ENCODE peak calls at places on chromosomes 7 and 10, in five cellular contexts. Q, Z, Y, J and F are unnamed samples.

GRCh38 chr10:122541541-122542002 is 19.0 kb upstream of the DMBT1 start:
- DNase-seq in Q (no peak), Z (no peak), Y (no peak), J (no peak), F (no peak)

GRCh38 chr10:123798856-123799255 is 92.8 kb downstream of the CPXM2 start:
- DNase-seq in Q (no peak), Z (peak; percentile 48), Y (no peak), J (no peak), F (no peak)

GRCh38 chr10:5608608-5609270 is 57.7 kb downstream of the ASB13 start:
- DNase-seq in Q (no peak), Z (peak; percentile 76), Y (no peak), J (no peak), F (no peak)

GRCh38 chr10:14386202-14386593 is 55.5 kb upstream of the FRMD4A start:
- DNase-seq in Q (no peak), Z (peak; percentile 88), Y (no peak), J (no peak), F (no peak)

GRCh38 chr7:155941688-155942087 is 129.4 kb upstream of the SHH start:
- DNase-seq in Q (no peak), Z (no peak), Y (no peak), J (no peak), F (no peak)

GRCh38 chr7:74684921-74685320 is 27.4 kb downstream of the GTF2I start:
- DNase-seq in Q (no peak), Z (no peak), Y (no peak), J (no peak), F (no peak)

GRCh38 chr7:8389898-8390642 is 43.3 kb upstream of the NXPH1 start:
- DNase-seq in Q (peak; percentile 39), Z (no peak), Y (no peak), J (peak; percentile 53), F (no peak)

GRCh38 chr7:143979359-143979758 is 20.8 kb upstream of the OR6B1 start:
- DNase-seq in Q (no peak), Z (peak; percentile 67), Y (no peak), J (no peak), F (no peak)

GRCh38 chr7:101869901-101870290 is 52.5 kb downstream of the CUX1 start:
- DNase-seq in Q (no peak), Z (no peak), Y (no peak), J (no peak), F (no peak)

GRCh38 chr7:101866328-101866727 is 48.9 kb downstream of the CUX1 start:
- DNase-seq in Q (no peak), Z (no peak), Y (no peak), J (no peak), F (no peak)

GRCh38 chr7:101867265-101867664 is 49.8 kb downstream of the CUX1 start:
- DNase-seq in Q (no peak), Z (no peak), Y (no peak), J (no peak), F (no peak)

GRCh38 chr7:101869026-101869900 is 51.8 kb downstream of the CUX1 start:
- DNase-seq in Q (no peak), Z (no peak), Y (no peak), J (no peak), F (no peak)

GRCh38 chr7:101868191-101868950 is 50.9 kb downstream of the CUX1 start:
- DNase-seq in Q (no peak), Z (no peak), Y (no peak), J (no peak), F (no peak)
- H3K4me1 ChIP-seq in Q (no peaks in the 10 kb centered on the region), Z (no peaks in the 10 kb centered on the region), Y (peaks cover 24% of the 10 kb centered on the region), J (peaks cover 49% of the 10 kb centered on the region), F (no peaks in the 10 kb centered on the region)

GRCh38 chr10:61897671-61898434 is 3.6 kb upstream of the ARID5B start:
- DNase-seq in Q (no peak), Z (peak; percentile 76), Y (peak; percentile 54), J (no peak), F (peak; percentile 47)
- TF ChIP-seq CTCF in Q (peak; percentile 51), Z (peak; percentile 44), Y (peak; percentile 67), J (peak; percentile 33), F (peak; percentile 16)

GRCh38 chr7:149849174-149849573 is 11.0 kb downstream of the ZNF862 start:
- DNase-seq in Q (no peak), Z (peak; percentile 39), Y (no peak), J (no peak), F (no peak)
- H3K4me1 ChIP-seq in Q (no peaks in the 10 kb centered on the region), Z (no peaks in the 10 kb centered on the region), Y (no peaks in the 10 kb centered on the region), J (peaks cover 10% of the 10 kb centered on the region), F (no peaks in the 10 kb centered on the region)

GRCh38 chr7:103794424-103794823 is 195.0 kb downstream of the RELN start:
- DNase-seq in Q (no peak), Z (no peak), Y (no peak), J (no peak), F (no peak)
- TF ChIP-seq CTCF in Q (no peak), Z (no peak), Y (no peak), J (no peak), F (no peak)

GRCh38 chr7:22667562-22668239 is 59.3 kb upstream of the IL6 start:
- DNase-seq in Q (no peak), Z (peak; percentile 66), Y (no peak), J (peak; percentile 6), F (no peak)
- H3K4me1 ChIP-seq in Q (no peaks in the 10 kb centered on the region), Z (peaks cover 55% of the 10 kb centered on the region), Y (no peaks in the 10 kb centered on the region), J (peaks cover 26% of the 10 kb centered on the region), F (no peaks in the 10 kb centered on the region)

DNA sequence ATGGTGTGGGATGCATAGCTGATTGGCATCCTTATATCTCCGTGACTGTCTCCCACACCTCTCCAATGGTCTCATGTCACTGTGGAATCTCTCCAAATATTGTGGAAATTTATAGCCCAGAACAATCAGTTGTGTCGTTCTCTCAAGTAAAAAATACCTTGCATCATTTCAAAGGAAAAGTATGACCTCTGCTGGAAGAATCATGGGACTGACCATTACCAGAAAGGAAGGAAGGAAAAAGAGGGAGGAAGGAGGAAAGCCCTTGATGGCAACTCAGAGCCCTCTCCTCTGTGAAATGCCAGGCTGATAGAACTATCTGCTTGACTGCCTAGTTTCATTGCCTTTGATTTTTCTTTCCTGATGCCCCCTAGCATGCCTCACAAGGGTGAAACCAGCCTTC is 76.3 kb downstream of the FOXI2 start:
- DNase-seq in Q (no peak), Z (no peak), Y (no peak), J (peak; percentile 16), F (no peak)
- TF ChIP-seq CTCF in Q (peak; percentile 40), Z (peak; percentile 24), Y (no peak), J (peak; percentile 46), F (no peak)

GRCh38 chr7:130369831-130370230 is 10.5 kb upstream of the CPA1 start:
- DNase-seq in Q (no peak), Z (peak; percentile 22), Y (no peak), J (no peak), F (no peak)

GRCh38 chr7:130372813-130373212 is 7.5 kb upstream of the CPA1 start:
- DNase-seq in Q (no peak), Z (no peak), Y (no peak), J (no peak), F (no peak)

GRCh38 chr7:130369110-130369711 is 11.1 kb upstream of the CPA1 start:
- DNase-seq in Q (no peak), Z (peak; percentile 87), Y (no peak), J (no peak), F (no peak)

GRCh38 chr7:130372402-130372801 is 7.9 kb upstream of the CPA1 start:
- DNase-seq in Q (no peak), Z (no peak), Y (no peak), J (no peak), F (peak; percentile 26)

GRCh38 chr7:130371059-130371458 is 9.2 kb upstream of the CPA1 start:
- DNase-seq in Q (no peak), Z (peak; percentile 46), Y (peak; percentile 24), J (no peak), F (no peak)
- H3K4me1 ChIP-seq in Q (peaks cover 5% of the 10 kb centered on the region), Z (peaks cover 62% of the 10 kb centered on the region), Y (peaks cover 14% of the 10 kb centered on the region), J (peaks cover 30% of the 10 kb centered on the region), F (peaks cover 55% of the 10 kb centered on the region)

DNA sequence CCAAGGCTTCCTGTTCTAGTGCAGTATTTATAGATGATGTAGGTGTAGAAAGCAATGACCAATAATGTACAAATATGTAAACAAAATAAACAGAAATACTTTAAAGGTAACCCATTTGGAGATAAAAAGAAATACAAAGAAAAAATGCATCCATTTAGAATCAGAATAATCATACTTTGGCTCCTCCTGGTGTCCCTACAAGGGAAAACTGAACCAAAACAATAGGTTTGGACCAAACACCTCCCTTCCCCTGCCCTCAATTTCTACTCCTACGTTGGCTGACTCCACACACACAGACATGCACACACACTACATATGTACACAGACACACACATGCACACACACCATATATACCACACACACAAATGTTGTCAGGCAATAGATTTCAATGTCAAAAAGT is 36.0 kb downstream of the C10orf143 start:
- DNase-seq in Q (no peak), Z (peak; percentile 52), Y (no peak), J (no peak), F (no peak)
- TF ChIP-seq CTCF in Q (no peak), Z (peak; percentile 40), Y (no peak), J (no peak), F (no peak)

GRCh38 chr7:1466524-1467271 is 7.4 kb upstream of the MICALL2 start:
- DNase-seq in Q (peak; percentile 75), Z (peak; percentile 99), Y (peak; percentile 90), J (no peak), F (peak; percentile 80)

GRCh38 chr7:1461640-1462375 is 2.5 kb upstream of the MICALL2 start:
- DNase-seq in Q (no peak), Z (no peak), Y (no peak), J (no peak), F (no peak)

GRCh38 chr7:1460757-1461639 is 1.7 kb upstream of the MICALL2 start:
- DNase-seq in Q (peak; percentile 63), Z (peak; percentile 99), Y (peak; percentile 81), J (no peak), F (peak; percentile 79)

GRCh38 chr7:1464694-1465093 is 5.4 kb upstream of the MICALL2 start:
- DNase-seq in Q (no peak), Z (no peak), Y (no peak), J (no peak), F (no peak)

DNA sequence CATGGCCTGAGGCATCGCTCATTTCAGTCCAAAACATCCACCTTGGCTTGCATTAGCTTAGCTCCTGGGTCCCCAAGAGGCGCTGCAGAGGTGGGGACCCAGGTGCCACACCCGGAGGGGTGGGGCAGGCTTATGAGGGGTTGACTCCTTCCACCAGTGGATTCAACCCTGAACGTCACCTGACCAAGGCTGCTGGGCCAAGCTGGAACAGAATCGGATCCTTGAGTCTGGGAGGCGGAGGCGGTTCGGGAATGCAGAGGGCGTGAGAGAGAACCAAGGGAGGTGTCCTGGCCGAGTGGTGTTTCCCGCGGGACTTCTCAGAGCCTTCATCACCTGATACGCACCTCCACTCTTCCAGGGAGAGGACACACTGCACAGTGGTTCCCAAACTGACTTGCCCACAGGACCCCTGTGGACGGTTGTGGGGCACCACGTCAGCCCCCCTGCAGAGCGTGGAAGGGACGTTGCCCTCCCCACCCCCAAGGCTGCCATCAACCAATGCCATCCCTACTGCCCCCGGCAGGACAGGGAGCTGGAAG is 4.5 kb upstream of the MICALL2 start:
- DNase-seq in Q (no peak), Z (no peak), Y (peak; percentile 37), J (no peak), F (no peak)
- H3K4me1 ChIP-seq in Q (peaks cover 39% of the 10 kb centered on the region), Z (peaks cover 27% of the 10 kb centered on the region), Y (peaks cover 60% of the 10 kb centered on the region), J (peaks cover 60% of the 10 kb centered on the region), F (peaks cover 3% of the 10 kb centered on the region)

GRCh38 chr7:41979834-41980307 is 257.1 kb downstream of the GLI3 start:
- DNase-seq in Q (no peak), Z (no peak), Y (no peak), J (peak; percentile 3), F (no peak)
- TF ChIP-seq CTCF in Q (peak; percentile 75), Z (peak; percentile 84), Y (peak; percentile 49), J (peak; percentile 55), F (peak; percentile 68)